ENCODE peak calls at places on chromosomes 3 and 15, in five cellular contexts. C, T, K, R and I are unnamed samples.

GRCh38 chr3:127678315-127678599 is 5.5 kb downstream of the ABTB1 start:
- DNase-seq in C (no peak), T (no peak), K (no peak), R (no peak), I (no peak)

GRCh38 chr3:161600185-161600584 is 103.6 kb downstream of the OTOL1 start:
- DNase-seq in C (no peak), T (no peak), K (no peak), R (no peak), I (no peak)

GRCh38 chr3:59880717-59881116 is 830.9 kb upstream of the CFAP20DC start:
- DNase-seq in C (no peak), T (no peak), K (no peak), R (no peak), I (no peak)

GRCh38 chr3:185176756-185177359 is 24.0 kb upstream of the C3orf70 start:
- DNase-seq in C (no peak), T (no peak), K (peak; percentile 31), R (no peak), I (no peak)

GRCh38 chr3:83321891-83322290 is 1560.4 kb upstream of the GBE1 start:
- DNase-seq in C (peak; percentile 42), T (no peak), K (no peak), R (no peak), I (no peak)

GRCh38 chr3:15113468-15113867 is 14.5 kb upstream of the RBSN start:
- DNase-seq in C (no peak), T (no peak), K (no peak), R (no peak), I (no peak)

GRCh38 chr3:117873236-117873635 is 1161.4 kb downstream of the IGSF11 start:
- DNase-seq in C (no peak), T (no peak), K (peak; percentile 16), R (no peak), I (no peak)

GRCh38 chr3:196726788-196727675 is 12.6 kb upstream of the PAK2 start:
- DNase-seq in C (peak; percentile 18), T (no peak), K (no peak), R (no peak), I (peak; percentile 57)

GRCh38 chr3:85821130-85821756 is 862.5 kb downstream of the CADM2 start:
- DNase-seq in C (no peak), T (no peak), K (no peak), R (peak; percentile 31), I (peak; percentile 12)

GRCh38 chr3:153166206-153166605 is 4.2 kb downstream of the RAP2B start:
- DNase-seq in C (peak; percentile 30), T (peak; percentile 52), K (no peak), R (no peak), I (no peak)

GRCh38 chr15:101240364-101240763 is 11.5 kb downstream of the CHSY1 start:
- DNase-seq in C (peak; percentile 83), T (no peak), K (no peak), R (no peak), I (no peak)

GRCh38 chr3:160180581-160181216 is 44.5 kb upstream of the C3orf80 start:
- DNase-seq in C (peak; percentile 85), T (no peak), K (no peak), R (no peak), I (no peak)

DNA sequence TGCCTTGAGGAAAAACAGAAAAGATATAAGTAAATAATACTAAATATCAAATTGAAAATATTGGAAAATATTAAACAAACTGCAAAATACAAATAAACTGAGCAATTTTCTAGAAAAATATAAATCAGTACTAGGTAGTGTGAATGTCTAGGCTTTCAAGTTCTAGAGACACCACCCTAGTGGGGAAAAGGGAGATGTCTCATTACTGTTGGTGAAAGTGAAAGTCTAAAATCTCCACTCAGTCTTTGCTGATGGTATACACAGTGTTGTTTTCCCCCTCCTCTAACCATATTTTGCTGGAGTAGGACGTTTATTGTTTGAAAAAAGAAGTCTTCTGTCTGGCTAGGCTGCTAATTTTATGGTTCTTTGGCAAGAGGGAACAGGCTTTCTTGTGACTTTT is 1368.9 kb downstream of the OTOL1 start:
- DNase-seq in C (no peak), T (no peak), K (no peak), R (no peak), I (no peak)
- TF ChIP-seq CTCF in C (no peak), T (no peak), K (no peak), R (no peak), I (no peak)

GRCh38 chr3:172676208-172676920 is 34.5 kb downstream of the NCEH1 start:
- DNase-seq in C (no peak), T (no peak), K (no peak), R (no peak), I (no peak)
- H3K27ac ChIP-seq in C (peak overlapping the region; percentile 73), T (no peak overlapping the region), K (no peak overlapping the region), R (no peak overlapping the region), I (peak overlapping the region; percentile 28)

GRCh38 chr3:45078910-45079522 is 52.9 kb downstream of the CLEC3B start:
- DNase-seq in C (peak; percentile 34), T (no peak), K (no peak), R (peak; percentile 49), I (no peak)
- H3K4me1 ChIP-seq in C (peaks cover 9% of the 10 kb centered on the region), T (no peaks in the 10 kb centered on the region), K (no peaks in the 10 kb centered on the region), R (peaks cover 14% of the 10 kb centered on the region), I (no peaks in the 10 kb centered on the region)

GRCh38 chr15:64825431-64826294 is at the start of gene PIF1:
- DNase-seq in C (peak; percentile 99), T (peak; percentile 86), K (peak; percentile 86), R (peak; percentile 89), I (peak; percentile 98)
- TF ChIP-seq CTCF in C (no peak), T (no peak), K (no peak), R (no peak), I (peak; percentile 22)

GRCh38 chr3:70853161-70853560 is 540.7 kb upstream of the MDFIC2 start:
- DNase-seq in C (no peak), T (no peak), K (no peak), R (no peak), I (no peak)
- H3K27ac ChIP-seq in C (peak overlapping the region; percentile 90), T (no peak overlapping the region), K (no peak overlapping the region), R (no peak overlapping the region), I (peak overlapping the region; percentile 91)

DNA sequence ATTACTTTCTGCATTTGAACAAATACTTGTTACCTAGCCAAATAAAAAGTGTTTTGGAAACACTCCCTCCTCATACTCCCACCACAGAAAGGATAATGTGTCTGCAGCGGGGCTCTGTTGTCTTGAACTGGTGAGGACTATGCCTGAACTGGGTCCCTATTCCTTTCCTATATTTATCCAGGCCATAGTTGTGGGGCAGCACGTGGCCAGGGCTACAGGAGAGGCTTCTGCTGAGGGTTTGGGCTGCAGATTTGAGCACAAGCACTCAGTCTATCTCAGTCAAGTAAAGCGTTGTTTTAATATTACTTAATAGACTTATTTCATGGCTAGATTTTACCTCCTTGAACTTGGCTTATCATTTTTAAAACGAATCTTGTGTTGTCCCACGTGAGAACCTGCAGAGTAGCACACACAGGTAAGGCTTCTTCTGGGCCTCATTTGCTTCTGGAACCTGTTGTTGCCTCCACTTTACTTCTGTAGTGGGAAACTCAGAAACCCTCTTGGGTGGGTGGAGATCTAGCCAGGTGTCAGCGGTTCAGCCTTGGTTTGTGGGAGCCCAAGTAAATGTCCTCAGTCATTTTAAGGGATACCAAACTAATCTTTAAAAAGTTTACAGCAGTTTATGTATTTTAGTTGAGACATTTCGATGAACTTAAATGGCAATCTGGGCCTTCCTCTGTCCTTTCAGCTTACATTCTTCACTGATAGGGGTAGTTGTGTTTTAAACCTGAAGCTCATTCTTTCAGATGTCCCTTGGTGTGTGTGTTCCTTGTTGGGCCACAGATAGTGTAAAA is 51.1 kb downstream of the TRIM71 start:
- DNase-seq in C (no peak), T (no peak), K (no peak), R (no peak), I (no peak)
- H3K4me1 ChIP-seq in C (no peaks in the 10 kb centered on the region), T (no peaks in the 10 kb centered on the region), K (peaks cover 8% of the 10 kb centered on the region), R (peaks cover 31% of the 10 kb centered on the region), I (no peaks in the 10 kb centered on the region)

GRCh38 chr3:55624238-55624637 is 137.1 kb upstream of the WNT5A start:
- DNase-seq in C (peak; percentile 54), T (no peak), K (no peak), R (no peak), I (peak; percentile 96)
- TF ChIP-seq CTCF in C (no peak), T (no peak), K (no peak), R (no peak), I (peak; percentile 76)

DNA sequence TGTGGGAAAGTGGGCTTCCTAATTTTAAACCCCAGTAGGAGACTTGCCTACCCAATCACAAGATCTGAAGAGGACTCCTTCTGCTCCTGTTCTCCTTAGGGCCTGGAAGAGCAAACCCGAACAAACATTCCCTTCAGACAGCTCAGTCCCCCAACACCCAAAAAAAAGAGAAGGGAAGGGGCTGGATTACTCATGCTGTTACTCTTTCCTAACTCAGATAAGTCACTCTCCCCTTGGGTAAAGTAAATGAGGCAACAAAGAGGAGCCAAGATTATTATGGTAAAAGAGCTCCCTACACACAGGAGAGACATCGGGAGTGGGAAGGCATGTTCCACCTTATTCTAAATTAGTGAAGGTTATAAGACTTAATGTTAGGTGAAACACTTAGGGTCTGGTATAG is 18.1 kb upstream of the LEKR1 start:
- DNase-seq in C (peak; percentile 53), T (no peak), K (no peak), R (no peak), I (peak; percentile 64)
- H3K27ac ChIP-seq in C (peak overlapping the region; percentile 38), T (no peak overlapping the region), K (no peak overlapping the region), R (no peak overlapping the region), I (peak overlapping the region; percentile 27)